ENCODE peak calls at places on chromosome 22, in four cellular contexts. One of them, this sample, is unnamed.

GRCh38 chr22:39814899-39815298 is 78.7 kb downstream of the ENTHD1 start:
- DNase-seq in ovary: no peak
- DNase-seq in A549: no peak
- DNase-seq in H1: no peak
- DNase-seq in this sample: no peak

GRCh38 chr22:42039271-42039670 is 31.3 kb downstream of the NAGA start:
- DNase-seq in H1: no peak
- DNase-seq in A549: no peak
- DNase-seq in ovary: no peak
- DNase-seq in this sample: no peak

GRCh38 chr22:41410311-41410751 is 28.6 kb downstream of the TEF start:
- DNase-seq in A549: no peak
- DNase-seq in ovary: no peak
- DNase-seq in H1: no peak
- DNase-seq in this sample: no peak

GRCh38 chr22:49564666-49565515 is 262.8 kb downstream of the BRD1 start:
- DNase-seq in A549: no peak
- DNase-seq in ovary: no peak
- DNase-seq in H1: peak
- DNase-seq in this sample: peak

GRCh38 chr22:33116846-33117547 is 58.8 kb upstream of the SYN3 start:
- DNase-seq in A549: no peak
- DNase-seq in H1: no peak
- DNase-seq in ovary: no peak
- DNase-seq in this sample: no peak

GRCh38 chr22:49577168-49578060 is 250.3 kb downstream of the BRD1 start:
- DNase-seq in A549: no peak
- DNase-seq in H1: peak
- DNase-seq in ovary: no peak
- DNase-seq in this sample: peak

GRCh38 chr22:49735411-49736311 is 92.0 kb downstream of the BRD1 start:
- DNase-seq in H1: peak
- DNase-seq in ovary: no peak
- DNase-seq in A549: no peak
- DNase-seq in this sample: peak

GRCh38 chr22:36966851-36967535 is 52.3 kb downstream of the TST start:
- DNase-seq in A549: no peak
- DNase-seq in H1: no peak
- DNase-seq in ovary: no peak
- DNase-seq in this sample: no peak

GRCh38 chr22:39559456-39560105 is 11.0 kb upstream of the CACNA1I start:
- DNase-seq in A549: no peak
- DNase-seq in ovary: no peak
- DNase-seq in H1: peak
- DNase-seq in this sample: no peak

GRCh38 chr22:39317084-39317755 is 2.2 kb downstream of the RPL3 start:
- DNase-seq in H1: no peak
- DNase-seq in A549: no peak
- DNase-seq in ovary: peak
- DNase-seq in this sample: no peak

GRCh38 chr22:49380828-49381114 is 446.9 kb downstream of the BRD1 start:
- DNase-seq in A549: no peak
- DNase-seq in H1: no peak
- DNase-seq in ovary: no peak
- DNase-seq in this sample: no peak

GRCh38 chr22:24503137-24503850 is 8.2 kb downstream of the UPB1 start:
- DNase-seq in H1: peak
- DNase-seq in A549: peak
- DNase-seq in ovary: peak
- DNase-seq in this sample: peak

GRCh38 chr22:49390954-49391353 is 436.7 kb downstream of the BRD1 start:
- DNase-seq in A549: no peak
- DNase-seq in ovary: no peak
- DNase-seq in H1: no peak
- DNase-seq in this sample: no peak

GRCh38 chr22:47386812-47387510 is 624.5 kb downstream of the TBC1D22A start:
- DNase-seq in A549: no peak
- DNase-seq in H1: no peak
- DNase-seq in ovary: no peak
- DNase-seq in this sample: no peak

GRCh38 chr22:24390576-24390975 is 36.8 kb upstream of the ADORA2A start:
- DNase-seq in H1: no peak
- DNase-seq in A549: no peak
- DNase-seq in ovary: no peak
- DNase-seq in this sample: no peak

GRCh38 chr22:42169055-42169469 is 38.5 kb upstream of the CYP2D6 start:
- DNase-seq in ovary: peak
- DNase-seq in A549: peak
- DNase-seq in H1: peak
- DNase-seq in this sample: peak

GRCh38 chr22:24067587-24068376 is 56.7 kb downstream of the CABIN1 start:
- DNase-seq in ovary: no peak
- DNase-seq in H1: no peak
- DNase-seq in A549: no peak
- DNase-seq in this sample: no peak

GRCh38 chr22:31286360-31287255 is 5.7 kb downstream of the PIK3IP1 start:
- DNase-seq in A549: no peak
- DNase-seq in H1: no peak
- DNase-seq in ovary: no peak
- DNase-seq in this sample: no peak
- TF ChIP-seq EP300 in A549: no peak
- TF ChIP-seq EP300 in H1: no peak
- TF ChIP-seq EP300 in ovary: no peak
- TF ChIP-seq EP300 in this sample: peak

GRCh38 chr22:45884201-45885067 is 92.5 kb downstream of the WNT7B start:
- DNase-seq in ovary: no peak
- DNase-seq in A549: no peak
- DNase-seq in H1: no peak
- DNase-seq in this sample: no peak
- TF ChIP-seq EP300 in ovary: no peak
- TF ChIP-seq EP300 in A549: no peak
- TF ChIP-seq EP300 in H1: no peak
- TF ChIP-seq EP300 in this sample: no peak

GRCh38 chr22:35634981-35635540 is 13.2 kb upstream of the APOL6 start:
- DNase-seq in H1: no peak
- DNase-seq in ovary: no peak
- DNase-seq in A549: no peak
- DNase-seq in this sample: no peak
- TF ChIP-seq EP300 in H1: no peak
- TF ChIP-seq EP300 in ovary: no peak
- TF ChIP-seq EP300 in A549: no peak
- TF ChIP-seq EP300 in this sample: no peak

GRCh38 chr22:44394246-44395115 is 81.7 kb upstream of the SHISAL1 start:
- DNase-seq in ovary: peak
- DNase-seq in A549: no peak
- DNase-seq in H1: peak
- DNase-seq in this sample: peak

GRCh38 chr22:44398791-44399190 is 86.0 kb upstream of the SHISAL1 start:
- DNase-seq in A549: no peak
- DNase-seq in ovary: no peak
- DNase-seq in H1: peak
- DNase-seq in this sample: peak

GRCh38 chr22:44396727-44397722 is 84.3 kb upstream of the SHISAL1 start:
- DNase-seq in H1: peak
- DNase-seq in A549: no peak
- DNase-seq in ovary: no peak
- DNase-seq in this sample: peak

GRCh38 chr22:44395116-44396005 is 82.6 kb upstream of the SHISAL1 start:
- DNase-seq in ovary: peak
- DNase-seq in H1: peak
- DNase-seq in A549: no peak
- DNase-seq in this sample: peak

GRCh38 chr22:44396021-44396726 is 83.4 kb upstream of the SHISAL1 start:
- DNase-seq in H1: peak
- DNase-seq in A549: no peak
- DNase-seq in ovary: peak
- DNase-seq in this sample: no peak
- TF ChIP-seq EP300 in H1: no peak
- TF ChIP-seq EP300 in A549: no peak
- TF ChIP-seq EP300 in ovary: no peak
- TF ChIP-seq EP300 in this sample: no peak

GRCh38 chr22:43262990-43263644 is 76.2 kb upstream of the TTLL12 start:
- DNase-seq in ovary: peak
- DNase-seq in H1: no peak
- DNase-seq in A549: no peak
- DNase-seq in this sample: no peak
- TF ChIP-seq EP300 in ovary: no peak
- TF ChIP-seq EP300 in H1: no peak
- TF ChIP-seq EP300 in A549: no peak
- TF ChIP-seq EP300 in this sample: no peak

DNA sequence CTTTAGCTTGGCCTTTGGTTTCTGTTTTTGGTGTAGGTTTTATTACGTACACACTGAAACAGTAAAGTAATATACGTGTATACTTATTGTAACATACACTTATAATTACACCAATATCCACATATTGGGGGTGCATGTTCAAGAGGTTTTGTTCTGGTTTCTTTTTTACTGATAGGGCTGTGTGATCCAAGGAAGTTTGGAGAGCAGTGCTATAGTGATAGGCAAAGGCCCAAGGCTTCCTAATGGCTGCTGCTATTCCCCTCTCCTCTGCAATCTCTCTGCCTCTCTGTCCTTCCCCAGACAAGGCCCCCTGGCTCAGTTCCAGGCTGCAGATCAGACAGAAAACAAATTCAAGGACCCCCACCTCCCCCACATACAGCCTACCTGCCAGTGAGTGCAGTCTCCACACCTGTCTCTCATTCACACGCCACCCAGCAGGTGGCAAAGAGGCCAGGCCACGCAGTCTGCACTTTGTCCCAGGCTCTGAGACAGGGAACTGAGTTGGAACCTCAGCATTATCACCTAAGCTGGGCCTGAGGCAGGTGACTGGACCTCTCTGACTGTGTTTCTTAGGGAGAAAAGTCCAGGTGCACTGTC is 15.1 kb downstream of the TMEM184B start:
- DNase-seq in H1: no peak
- DNase-seq in ovary: no peak
- DNase-seq in A549: no peak
- DNase-seq in this sample: no peak
- TF ChIP-seq EP300 in H1: no peak
- TF ChIP-seq EP300 in ovary: no peak
- TF ChIP-seq EP300 in A549: no peak
- TF ChIP-seq EP300 in this sample: no peak

DNA sequence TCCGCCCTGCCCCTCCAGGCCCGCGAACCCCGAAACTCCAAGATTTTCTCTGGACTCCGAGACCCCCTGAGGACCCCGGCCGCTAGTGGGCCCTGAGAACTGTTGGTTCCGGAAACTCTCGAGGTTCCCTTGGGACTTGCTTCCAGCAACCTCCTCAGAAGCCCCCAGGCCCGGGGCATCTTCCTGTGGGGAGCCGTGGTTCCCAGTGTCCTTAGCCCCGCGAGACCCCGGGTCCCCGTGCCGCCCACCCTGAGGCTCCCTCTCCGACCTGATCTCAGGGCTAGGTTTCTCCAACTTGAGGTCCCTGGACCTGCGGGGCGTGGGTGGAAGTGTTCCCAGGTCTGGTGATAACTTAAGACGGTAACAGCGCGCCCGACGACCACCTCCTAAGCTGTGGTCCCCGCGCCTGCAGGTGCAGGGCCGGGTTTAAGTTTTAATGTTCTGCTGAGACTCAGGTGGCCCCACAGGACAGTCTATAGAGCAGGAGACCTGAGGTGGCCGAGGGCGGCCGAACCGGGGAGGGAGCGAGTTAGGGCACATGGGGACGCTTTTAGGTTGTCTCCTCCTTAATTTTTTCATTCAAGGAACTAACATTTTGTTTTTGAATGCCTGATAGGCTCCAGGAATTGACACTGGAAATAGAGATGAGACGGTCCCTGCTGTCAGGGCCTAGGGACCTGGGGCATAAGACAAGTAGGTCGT is 748 bp downstream of the FAM118A start:
- DNase-seq in A549: no peak
- DNase-seq in H1: no peak
- DNase-seq in ovary: no peak
- DNase-seq in this sample: peak
- TF ChIP-seq EP300 in A549: no peak
- TF ChIP-seq EP300 in H1: no peak
- TF ChIP-seq EP300 in ovary: no peak
- TF ChIP-seq EP300 in this sample: no peak

GRCh38 chr22:38051900-38052862 is 5.0 kb upstream of the PICK1 start:
- DNase-seq in ovary: peak
- DNase-seq in A549: peak
- DNase-seq in H1: peak
- DNase-seq in this sample: peak

GRCh38 chr22:38062782-38063181 is 5.6 kb downstream of the PICK1 start:
- DNase-seq in A549: no peak
- DNase-seq in H1: no peak
- DNase-seq in ovary: no peak
- DNase-seq in this sample: peak

GRCh38 chr22:38051261-38051660 is 5.9 kb upstream of the PICK1 start:
- DNase-seq in ovary: no peak
- DNase-seq in A549: no peak
- DNase-seq in H1: no peak
- DNase-seq in this sample: no peak

DNA sequence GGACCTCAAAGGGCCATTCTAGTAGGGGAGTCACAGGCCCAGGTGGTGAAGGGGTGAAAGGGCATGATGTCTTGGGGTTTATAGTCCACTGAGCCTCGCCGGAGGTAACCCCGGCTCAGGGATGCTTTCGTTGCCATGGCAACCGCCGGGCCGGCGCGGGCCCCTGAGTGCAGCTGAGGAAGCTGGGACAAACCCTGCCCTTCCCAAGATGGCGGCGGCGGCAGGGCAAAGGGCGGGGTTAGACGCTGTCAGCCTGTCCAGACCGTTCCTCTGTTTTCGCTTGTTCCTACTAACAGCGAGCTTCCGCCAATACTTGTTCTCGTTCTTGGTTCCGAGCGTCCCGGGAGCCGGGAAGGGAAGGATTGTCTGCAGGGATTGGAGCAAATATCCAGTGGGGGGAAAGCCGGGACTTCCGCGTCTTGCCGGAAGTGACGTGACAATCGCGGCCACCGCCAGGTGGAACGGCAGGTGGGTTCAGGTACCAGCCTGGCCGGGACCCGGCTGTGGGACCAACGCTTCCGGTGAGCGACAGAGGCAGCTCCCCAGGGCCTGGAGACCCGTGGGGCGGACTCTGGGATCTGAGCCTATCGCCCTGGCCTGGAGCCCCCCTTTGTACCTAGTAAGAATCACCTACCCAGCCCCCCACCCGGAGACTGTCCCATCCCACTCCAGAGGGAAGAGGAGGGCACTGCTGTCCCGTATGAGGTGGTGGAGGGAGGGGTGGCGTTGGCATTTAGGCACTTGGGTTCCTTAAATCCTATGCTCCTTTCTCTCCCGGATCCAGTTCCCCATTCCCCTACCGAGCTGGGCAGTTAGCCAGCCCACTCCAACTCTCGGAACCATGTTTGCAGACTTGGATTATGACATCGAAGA is at the start of gene PICK1:
- DNase-seq in ovary: peak
- DNase-seq in A549: peak
- DNase-seq in H1: peak
- DNase-seq in this sample: peak
- TF ChIP-seq EP300 in ovary: no peak
- TF ChIP-seq EP300 in A549: no peak
- TF ChIP-seq EP300 in H1: no peak
- TF ChIP-seq EP300 in this sample: no peak